ENCODE peak calls at places on chromosomes 2 and 18, in nine cellular contexts. One of them, this sample, is unnamed.

GRCh38 chr2:19198376-19198775 is 160.0 kb downstream of the OSR1 start:
- DNase-seq in heart left ventricle: no peak
- DNase-seq in mucosa of descending colon: no peak
- DNase-seq in endodermal cell: no peak
- DNase-seq in brain microvascular endothelial cell: no peak
- DNase-seq in sigmoid colon: no peak
- DNase-seq in GM12865: no peak
- DNase-seq in CD4-positive, alpha-beta T cell: no peak
- DNase-seq in A549: no peak
- DNase-seq in this sample: no peak

GRCh38 chr18:60027397-60027796 is 127.6 kb downstream of the PMAIP1 start:
- DNase-seq in mucosa of descending colon: no peak
- DNase-seq in sigmoid colon: no peak
- DNase-seq in heart left ventricle: no peak
- DNase-seq in A549: peak; percentile 35
- DNase-seq in brain microvascular endothelial cell: no peak
- DNase-seq in CD4-positive, alpha-beta T cell: no peak
- DNase-seq in GM12865: no peak
- DNase-seq in endodermal cell: no peak
- DNase-seq in this sample: no peak

GRCh38 chr18:60500960-60501359 is 128.4 kb upstream of the MC4R start:
- DNase-seq in heart left ventricle: no peak
- DNase-seq in endodermal cell: no peak
- DNase-seq in GM12865: no peak
- DNase-seq in A549: no peak
- DNase-seq in sigmoid colon: no peak
- DNase-seq in brain microvascular endothelial cell: no peak
- DNase-seq in mucosa of descending colon: no peak
- DNase-seq in CD4-positive, alpha-beta T cell: no peak
- DNase-seq in this sample: no peak

GRCh38 chr2:56444339-56444738 is 260.5 kb downstream of the CCDC85A start:
- DNase-seq in CD4-positive, alpha-beta T cell: no peak
- DNase-seq in sigmoid colon: no peak
- DNase-seq in endodermal cell: no peak
- DNase-seq in mucosa of descending colon: peak; percentile 75
- DNase-seq in brain microvascular endothelial cell: no peak
- DNase-seq in heart left ventricle: no peak
- DNase-seq in A549: peak; percentile 18
- DNase-seq in GM12865: no peak
- DNase-seq in this sample: no peak

GRCh38 chr2:165357758-165358157 is 111.7 kb upstream of the CSRNP3 start:
- DNase-seq in sigmoid colon: no peak
- DNase-seq in brain microvascular endothelial cell: peak; percentile 71
- DNase-seq in GM12865: peak; percentile 43
- DNase-seq in mucosa of descending colon: no peak
- DNase-seq in CD4-positive, alpha-beta T cell: no peak
- DNase-seq in heart left ventricle: no peak
- DNase-seq in A549: peak; percentile 29
- DNase-seq in endodermal cell: no peak
- DNase-seq in this sample: no peak

GRCh38 chr2:68828887-68829708 is 42.1 kb downstream of the BMP10 start:
- DNase-seq in sigmoid colon: peak; percentile 96
- DNase-seq in GM12865: no peak
- DNase-seq in heart left ventricle: peak; percentile 97
- DNase-seq in brain microvascular endothelial cell: peak; percentile 96
- DNase-seq in CD4-positive, alpha-beta T cell: peak; percentile 40
- DNase-seq in mucosa of descending colon: peak; percentile 95
- DNase-seq in A549: peak; percentile 71
- DNase-seq in endodermal cell: peak; percentile 58
- DNase-seq in this sample: no peak

GRCh38 chr2:124816007-124816406 is 790.9 kb downstream of the CNTNAP5 start:
- DNase-seq in heart left ventricle: no peak
- DNase-seq in A549: no peak
- DNase-seq in brain microvascular endothelial cell: no peak
- DNase-seq in GM12865: no peak
- DNase-seq in mucosa of descending colon: no peak
- DNase-seq in CD4-positive, alpha-beta T cell: no peak
- DNase-seq in sigmoid colon: no peak
- DNase-seq in endodermal cell: no peak
- DNase-seq in this sample: no peak

GRCh38 chr2:158718851-158719250 is 76.3 kb upstream of the DAPL1 start:
- DNase-seq in mucosa of descending colon: no peak
- DNase-seq in GM12865: no peak
- DNase-seq in CD4-positive, alpha-beta T cell: no peak
- DNase-seq in heart left ventricle: no peak
- DNase-seq in A549: no peak
- DNase-seq in sigmoid colon: no peak
- DNase-seq in brain microvascular endothelial cell: no peak
- DNase-seq in endodermal cell: no peak
- DNase-seq in this sample: no peak

GRCh38 chr2:237672731-237673129 is 45.3 kb downstream of the LRRFIP1 start:
- DNase-seq in mucosa of descending colon: no peak
- DNase-seq in CD4-positive, alpha-beta T cell: no peak
- DNase-seq in brain microvascular endothelial cell: no peak
- DNase-seq in sigmoid colon: no peak
- DNase-seq in heart left ventricle: no peak
- DNase-seq in endodermal cell: no peak
- DNase-seq in A549: no peak
- DNase-seq in GM12865: no peak
- DNase-seq in this sample: no peak

DNA sequence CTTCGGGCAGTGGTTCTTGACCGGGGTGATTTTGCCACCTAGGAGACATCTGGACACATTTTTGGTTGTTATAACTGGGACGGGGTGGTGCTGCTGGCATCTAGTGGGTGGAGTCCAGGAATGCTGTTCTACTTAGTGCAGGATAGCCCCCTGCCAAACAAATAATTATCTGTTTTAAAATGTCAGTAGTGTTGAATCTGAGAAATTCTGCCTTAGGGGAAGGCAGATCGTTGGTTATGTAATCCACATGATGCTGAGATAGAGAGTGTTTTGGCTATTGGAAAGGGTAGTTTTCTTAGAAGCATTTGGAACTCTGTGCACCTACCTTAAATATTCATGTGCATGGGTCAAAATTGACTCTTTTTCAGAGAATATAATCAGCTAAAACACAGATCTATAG is 199.0 kb downstream of the TPGS2 start:
- DNase-seq in heart left ventricle: no peak
- DNase-seq in GM12865: no peak
- DNase-seq in CD4-positive, alpha-beta T cell: no peak
- DNase-seq in A549: no peak
- DNase-seq in brain microvascular endothelial cell: no peak
- DNase-seq in mucosa of descending colon: no peak
- DNase-seq in endodermal cell: no peak
- DNase-seq in sigmoid colon: no peak
- DNase-seq in this sample: no peak
- TF ChIP-seq CTCF in heart left ventricle: no peak
- TF ChIP-seq CTCF in GM12865: no peak
- TF ChIP-seq CTCF in CD4-positive, alpha-beta T cell: no peak
- TF ChIP-seq CTCF in A549: no peak
- TF ChIP-seq CTCF in brain microvascular endothelial cell: no peak
- TF ChIP-seq CTCF in mucosa of descending colon: no peak
- TF ChIP-seq CTCF in endodermal cell: no peak
- TF ChIP-seq CTCF in sigmoid colon: no peak
- TF ChIP-seq CTCF in this sample: no peak

GRCh38 chr2:240225660-240226475 is 85.4 kb upstream of the OTOS start:
- DNase-seq in brain microvascular endothelial cell: no peak
- DNase-seq in CD4-positive, alpha-beta T cell: no peak
- DNase-seq in mucosa of descending colon: no peak
- DNase-seq in heart left ventricle: no peak
- DNase-seq in endodermal cell: peak; percentile 29
- DNase-seq in sigmoid colon: peak; percentile 21
- DNase-seq in A549: no peak
- DNase-seq in GM12865: no peak
- DNase-seq in this sample: no peak
- TF ChIP-seq CTCF in brain microvascular endothelial cell: peak; percentile 24
- TF ChIP-seq CTCF in CD4-positive, alpha-beta T cell: no peak
- TF ChIP-seq CTCF in mucosa of descending colon: no peak
- TF ChIP-seq CTCF in heart left ventricle: no peak
- TF ChIP-seq CTCF in endodermal cell: peak; percentile 19
- TF ChIP-seq CTCF in sigmoid colon: no peak
- TF ChIP-seq CTCF in A549: peak; percentile 26
- TF ChIP-seq CTCF in GM12865: peak; percentile 5
- TF ChIP-seq CTCF in this sample: no peak

DNA sequence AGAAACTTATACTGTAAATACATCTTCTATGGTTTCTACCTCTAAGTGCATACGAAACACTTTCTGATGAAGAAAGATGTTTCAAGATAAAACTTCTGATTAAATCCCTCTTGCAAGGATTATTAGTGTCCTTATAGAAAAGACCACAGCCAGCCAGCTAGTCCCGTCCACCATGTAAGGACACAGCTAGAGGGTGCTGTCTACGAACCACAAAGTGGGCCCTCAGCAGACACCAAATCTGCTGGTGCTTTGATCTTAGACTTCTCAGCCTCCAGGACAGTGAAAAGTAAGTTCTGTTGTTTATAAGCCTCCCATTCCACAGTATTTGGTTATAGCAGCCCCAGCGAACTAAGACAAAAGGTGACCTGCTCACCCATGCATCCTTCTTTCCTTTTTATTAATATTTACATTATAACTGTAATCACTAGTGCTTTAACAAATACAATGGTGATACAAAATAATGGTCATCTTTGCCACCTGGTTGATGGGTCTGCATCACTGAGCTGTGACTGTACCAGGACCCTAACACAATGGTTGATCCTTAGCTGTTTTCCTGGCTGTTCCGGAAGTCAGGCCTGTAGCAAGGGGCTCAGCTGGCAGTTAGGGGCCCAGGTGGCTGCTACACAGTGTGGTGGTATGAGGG is 108.4 kb upstream of the SMAD7 start:
- DNase-seq in CD4-positive, alpha-beta T cell: no peak
- DNase-seq in endodermal cell: peak; percentile 68
- DNase-seq in A549: peak; percentile 20
- DNase-seq in heart left ventricle: no peak
- DNase-seq in brain microvascular endothelial cell: no peak
- DNase-seq in sigmoid colon: no peak
- DNase-seq in GM12865: no peak
- DNase-seq in mucosa of descending colon: no peak
- DNase-seq in this sample: no peak
- TF ChIP-seq CTCF in CD4-positive, alpha-beta T cell: no peak
- TF ChIP-seq CTCF in endodermal cell: peak; percentile 73
- TF ChIP-seq CTCF in A549: peak; percentile 8
- TF ChIP-seq CTCF in heart left ventricle: peak; percentile 7
- TF ChIP-seq CTCF in brain microvascular endothelial cell: peak; percentile 66
- TF ChIP-seq CTCF in sigmoid colon: no peak
- TF ChIP-seq CTCF in GM12865: no peak
- TF ChIP-seq CTCF in mucosa of descending colon: no peak
- TF ChIP-seq CTCF in this sample: no peak

GRCh38 chr2:71068218-71069035 is at the start of gene NAGK:
- DNase-seq in CD4-positive, alpha-beta T cell: peak; percentile 97
- DNase-seq in A549: peak; percentile 96
- DNase-seq in sigmoid colon: peak; percentile 99
- DNase-seq in GM12865: peak; percentile 97
- DNase-seq in brain microvascular endothelial cell: peak; percentile 94
- DNase-seq in mucosa of descending colon: peak; percentile 98
- DNase-seq in heart left ventricle: peak; percentile 99
- DNase-seq in endodermal cell: peak; percentile 99
- DNase-seq in this sample: peak; percentile 97
- TF ChIP-seq CTCF in CD4-positive, alpha-beta T cell: no peak
- TF ChIP-seq CTCF in A549: no peak
- TF ChIP-seq CTCF in sigmoid colon: no peak
- TF ChIP-seq CTCF in GM12865: no peak
- TF ChIP-seq CTCF in brain microvascular endothelial cell: no peak
- TF ChIP-seq CTCF in mucosa of descending colon: no peak
- TF ChIP-seq CTCF in heart left ventricle: no peak
- TF ChIP-seq CTCF in endodermal cell: no peak
- TF ChIP-seq CTCF in this sample: no peak

DNA sequence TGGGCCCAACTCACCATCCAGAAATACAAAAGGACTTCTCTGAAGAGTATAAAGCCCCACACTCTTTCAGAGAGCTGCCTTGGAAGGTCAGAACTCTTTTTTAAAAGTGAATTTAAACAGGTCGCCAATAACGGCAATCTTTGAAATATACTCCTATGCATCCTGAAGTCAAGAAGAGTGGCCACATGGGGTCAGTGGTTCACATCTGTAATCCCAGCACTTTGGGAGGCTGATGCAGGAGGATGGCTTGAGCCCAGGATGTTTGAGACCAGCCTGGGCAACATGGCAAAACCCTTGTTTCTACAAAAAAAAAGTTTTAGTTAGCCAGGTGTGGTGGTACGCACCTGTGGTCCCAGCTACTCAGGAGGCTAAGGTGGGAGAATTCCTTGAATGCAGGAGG is 68.1 kb upstream of the FZD7 start:
- DNase-seq in brain microvascular endothelial cell: no peak
- DNase-seq in CD4-positive, alpha-beta T cell: no peak
- DNase-seq in sigmoid colon: no peak
- DNase-seq in endodermal cell: peak; percentile 63
- DNase-seq in mucosa of descending colon: no peak
- DNase-seq in heart left ventricle: no peak
- DNase-seq in A549: peak; percentile 37
- DNase-seq in GM12865: no peak
- DNase-seq in this sample: no peak
- TF ChIP-seq CTCF in brain microvascular endothelial cell: peak; percentile 17
- TF ChIP-seq CTCF in CD4-positive, alpha-beta T cell: no peak
- TF ChIP-seq CTCF in sigmoid colon: no peak
- TF ChIP-seq CTCF in endodermal cell: peak; percentile 57
- TF ChIP-seq CTCF in mucosa of descending colon: no peak
- TF ChIP-seq CTCF in heart left ventricle: no peak
- TF ChIP-seq CTCF in A549: peak; percentile 34
- TF ChIP-seq CTCF in GM12865: peak; percentile 1
- TF ChIP-seq CTCF in this sample: peak; percentile 36

GRCh38 chr2:204145197-204146190 is 208.9 kb downstream of the ICOS start:
- DNase-seq in A549: peak; percentile 75
- DNase-seq in heart left ventricle: peak; percentile 82
- DNase-seq in GM12865: peak; percentile 76
- DNase-seq in brain microvascular endothelial cell: peak; percentile 65
- DNase-seq in mucosa of descending colon: peak; percentile 77
- DNase-seq in sigmoid colon: peak; percentile 88
- DNase-seq in endodermal cell: peak; percentile 94
- DNase-seq in CD4-positive, alpha-beta T cell: peak; percentile 72
- DNase-seq in this sample: peak; percentile 83
- TF ChIP-seq CTCF in A549: peak; percentile 96
- TF ChIP-seq CTCF in heart left ventricle: peak; percentile 99
- TF ChIP-seq CTCF in GM12865: peak; percentile 91
- TF ChIP-seq CTCF in brain microvascular endothelial cell: peak; percentile 96
- TF ChIP-seq CTCF in mucosa of descending colon: peak; percentile 89
- TF ChIP-seq CTCF in sigmoid colon: peak; percentile 95
- TF ChIP-seq CTCF in endodermal cell: peak; percentile 99
- TF ChIP-seq CTCF in CD4-positive, alpha-beta T cell: peak; percentile 97
- TF ChIP-seq CTCF in this sample: peak; percentile 99

GRCh38 chr18:56238576-56238975 is 399.8 kb downstream of the TXNL1 start:
- DNase-seq in GM12865: no peak
- DNase-seq in CD4-positive, alpha-beta T cell: no peak
- DNase-seq in brain microvascular endothelial cell: no peak
- DNase-seq in mucosa of descending colon: no peak
- DNase-seq in heart left ventricle: no peak
- DNase-seq in sigmoid colon: no peak
- DNase-seq in A549: peak; percentile 22
- DNase-seq in endodermal cell: no peak
- DNase-seq in this sample: no peak
- TF ChIP-seq CTCF in GM12865: peak; percentile 13
- TF ChIP-seq CTCF in CD4-positive, alpha-beta T cell: no peak
- TF ChIP-seq CTCF in brain microvascular endothelial cell: peak; percentile 47
- TF ChIP-seq CTCF in mucosa of descending colon: no peak
- TF ChIP-seq CTCF in heart left ventricle: no peak
- TF ChIP-seq CTCF in sigmoid colon: no peak
- TF ChIP-seq CTCF in A549: no peak
- TF ChIP-seq CTCF in endodermal cell: peak; percentile 51
- TF ChIP-seq CTCF in this sample: no peak

DNA sequence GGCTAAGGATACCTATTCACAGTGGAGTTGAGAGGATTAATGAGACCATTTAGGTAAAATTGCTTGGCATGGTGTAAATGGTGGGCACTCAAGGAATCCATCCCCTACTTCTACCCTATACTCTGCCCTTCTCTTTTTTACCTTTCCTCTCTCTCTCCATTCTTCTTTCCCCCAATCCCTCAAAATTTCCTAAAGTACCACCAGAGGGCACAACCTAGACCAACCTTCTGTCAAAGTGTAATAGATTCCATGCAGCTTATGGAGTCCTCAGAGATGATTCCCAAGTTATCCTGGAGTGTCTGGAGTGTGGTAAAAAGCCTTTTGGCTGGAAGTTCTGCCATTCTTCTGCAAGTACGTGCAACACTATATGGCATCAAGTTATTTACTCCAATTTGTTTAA is 33.0 kb upstream of the CCDC195 start:
- DNase-seq in endodermal cell: no peak
- DNase-seq in GM12865: no peak
- DNase-seq in mucosa of descending colon: no peak
- DNase-seq in CD4-positive, alpha-beta T cell: no peak
- DNase-seq in heart left ventricle: no peak
- DNase-seq in sigmoid colon: no peak
- DNase-seq in A549: peak; percentile 13
- DNase-seq in brain microvascular endothelial cell: no peak
- DNase-seq in this sample: no peak
- TF ChIP-seq CTCF in endodermal cell: peak; percentile 71
- TF ChIP-seq CTCF in GM12865: no peak
- TF ChIP-seq CTCF in mucosa of descending colon: no peak
- TF ChIP-seq CTCF in CD4-positive, alpha-beta T cell: no peak
- TF ChIP-seq CTCF in heart left ventricle: no peak
- TF ChIP-seq CTCF in sigmoid colon: no peak
- TF ChIP-seq CTCF in A549: peak; percentile 13
- TF ChIP-seq CTCF in brain microvascular endothelial cell: no peak
- TF ChIP-seq CTCF in this sample: peak; percentile 30